ENCODE peak calls at places on chromosomes 13 and 19, in ten cellular contexts. T, S, R, Q, C, D, J, Z, M and X are unnamed samples.

GRCh38 chr13:30159446-30159839 is 147.9 kb downstream of the KATNAL1 start:
- DNase-seq in T (peak), S (no peak), R (peak), Q (no peak), C (no peak), D (peak), J (peak), Z (no peak), M (no peak), X (no peak)

GRCh38 chr13:26280295-26280694 is 26.4 kb downstream of the CDK8 start:
- DNase-seq in T (peak), S (no peak), R (peak), Q (no peak), C (no peak), D (peak), J (no peak), Z (no peak), M (no peak), X (no peak)

GRCh38 chr19:58330458-58330857 is 3.7 kb downstream of the ZSCAN22 start:
- DNase-seq in T (no peak), S (peak), R (peak), Q (peak), C (no peak), D (peak), J (no peak), Z (no peak), M (no peak), X (no peak)

GRCh38 chr13:86922936-86923335 is 748.2 kb upstream of the SLITRK5 start:
- DNase-seq in T (no peak), S (no peak), R (peak), Q (no peak), C (no peak), D (peak), J (no peak), Z (no peak), M (no peak), X (no peak)

GRCh38 chr19:41376241-41376997 is at the start of gene TMEM91:
- DNase-seq in T (no peak), S (no peak), R (peak), Q (no peak), C (no peak), D (peak), J (no peak), Z (peak), M (no peak), X (no peak)

GRCh38 chr19:29807178-29807577 is 4.6 kb upstream of the CCNE1 start:
- DNase-seq in T (no peak), S (no peak), R (no peak), Q (no peak), C (no peak), D (no peak), J (no peak), Z (no peak), M (no peak), X (no peak)

GRCh38 chr13:22229916-22230315 is 559.0 kb downstream of the FGF9 start:
- DNase-seq in T (no peak), S (no peak), R (no peak), Q (no peak), C (no peak), D (no peak), J (no peak), Z (no peak), M (no peak), X (no peak)

GRCh38 chr13:88701551-88701950 is 1030.4 kb downstream of the SLITRK5 start:
- DNase-seq in T (peak), S (no peak), R (no peak), Q (no peak), C (no peak), D (no peak), J (no peak), Z (no peak), M (no peak), X (no peak)

GRCh38 chr19:29401712-29402421 is 123.9 kb upstream of the VSTM2B start:
- DNase-seq in T (no peak), S (no peak), R (no peak), Q (no peak), C (no peak), D (no peak), J (no peak), Z (no peak), M (no peak), X (no peak)

GRCh38 chr19:9914315-9915207 is 21.8 kb downstream of the OLFM2 start:
- DNase-seq in T (peak), S (peak), R (peak), Q (peak), C (no peak), D (peak), J (peak), Z (peak), M (peak), X (peak)

GRCh38 chr19:42178791-42179500 is 38.5 kb downstream of the DEDD2 start:
- DNase-seq in T (no peak), S (no peak), R (no peak), Q (no peak), C (no peak), D (no peak), J (no peak), Z (no peak), M (no peak), X (no peak)

GRCh38 chr13:113119822-113120189 is 2.8 kb upstream of the F10 start:
- DNase-seq in T (no peak), S (no peak), R (no peak), Q (no peak), C (no peak), D (no peak), J (no peak), Z (no peak), M (no peak), X (no peak)

GRCh38 chr19:33933931-33934330 is 137.3 kb downstream of the KCTD15 start:
- DNase-seq in T (no peak), S (no peak), R (no peak), Q (no peak), C (no peak), D (no peak), J (no peak), Z (no peak), M (no peak), X (no peak)

GRCh38 chr19:45526971-45527370 is 19.7 kb downstream of the VASP start:
- DNase-seq in T (no peak), S (no peak), R (no peak), Q (no peak), C (no peak), D (no peak), J (no peak), Z (no peak), M (no peak), X (no peak)

GRCh38 chr13:30408319-30409101 is 13.8 kb upstream of the UBE2L5 start:
- DNase-seq in T (no peak), S (peak), R (peak), Q (no peak), C (peak), D (peak), J (peak), Z (peak), M (peak), X (no peak)